ENCODE peak calls at places on chromosomes 12 and 14, in six cellular contexts. One of them, this sample, is unnamed.

GRCh38 chr12:54991992-54992377 is 7.4 kb upstream of the TESPA1 start:
- DNase-seq in stomach: no peak
- DNase-seq in A549: no peak
- DNase-seq in neuronal stem cell: no peak
- DNase-seq in right cardiac atrium: no peak
- DNase-seq in body of pancreas: no peak
- DNase-seq in this sample: no peak

GRCh38 chr14:99363616-99364290 is 91.8 kb upstream of the BCL11B start:
- DNase-seq in A549: no peak
- DNase-seq in right cardiac atrium: no peak
- DNase-seq in body of pancreas: no peak
- DNase-seq in stomach: no peak
- DNase-seq in neuronal stem cell: no peak
- DNase-seq in this sample: no peak

GRCh38 chr12:31117203-31118011 is 43.7 kb downstream of the DDX11 start:
- DNase-seq in body of pancreas: peak; percentile 65
- DNase-seq in right cardiac atrium: peak; percentile 70
- DNase-seq in A549: peak; percentile 66
- DNase-seq in neuronal stem cell: peak; percentile 59
- DNase-seq in stomach: peak; percentile 41
- DNase-seq in this sample: no peak

GRCh38 chr14:61385002-61385685 is 63.8 kb downstream of the PRKCH start:
- DNase-seq in right cardiac atrium: no peak
- DNase-seq in A549: no peak
- DNase-seq in neuronal stem cell: no peak
- DNase-seq in stomach: no peak
- DNase-seq in body of pancreas: no peak
- DNase-seq in this sample: no peak

GRCh38 chr12:86134571-86134970 is 121.6 kb downstream of the MGAT4C start:
- DNase-seq in stomach: no peak
- DNase-seq in body of pancreas: no peak
- DNase-seq in A549: peak; percentile 4
- DNase-seq in neuronal stem cell: no peak
- DNase-seq in right cardiac atrium: no peak
- DNase-seq in this sample: no peak

GRCh38 chr14:84323963-84324362 is 1206.0 kb upstream of the FLRT2 start:
- DNase-seq in body of pancreas: no peak
- DNase-seq in A549: no peak
- DNase-seq in right cardiac atrium: no peak
- DNase-seq in stomach: no peak
- DNase-seq in neuronal stem cell: no peak
- DNase-seq in this sample: no peak

GRCh38 chr12:50913224-50913623 is 39.1 kb upstream of the HIGD1C start:
- DNase-seq in stomach: no peak
- DNase-seq in neuronal stem cell: no peak
- DNase-seq in body of pancreas: no peak
- DNase-seq in right cardiac atrium: no peak
- DNase-seq in A549: no peak
- DNase-seq in this sample: no peak

GRCh38 chr12:67969134-67969782 is 20.0 kb upstream of the IFNG-AS1 start:
- DNase-seq in neuronal stem cell: no peak
- DNase-seq in A549: no peak
- DNase-seq in stomach: no peak
- DNase-seq in right cardiac atrium: no peak
- DNase-seq in body of pancreas: no peak
- DNase-seq in this sample: no peak

GRCh38 chr14:100426331-100426730 is 103.2 kb downstream of the SLC25A47 start:
- DNase-seq in stomach: no peak
- DNase-seq in right cardiac atrium: no peak
- DNase-seq in A549: no peak
- DNase-seq in body of pancreas: no peak
- DNase-seq in neuronal stem cell: no peak
- DNase-seq in this sample: no peak

GRCh38 chr12:68352067-68352466 is 19.9 kb upstream of the MDM1 start:
- DNase-seq in body of pancreas: no peak
- DNase-seq in neuronal stem cell: no peak
- DNase-seq in stomach: no peak
- DNase-seq in A549: peak; percentile 35
- DNase-seq in right cardiac atrium: no peak
- DNase-seq in this sample: no peak

GRCh38 chr12:90627180-90627896 is 327.6 kb downstream of the CCER1 start:
- DNase-seq in stomach: no peak
- DNase-seq in A549: no peak
- DNase-seq in neuronal stem cell: no peak
- DNase-seq in right cardiac atrium: no peak
- DNase-seq in body of pancreas: no peak
- DNase-seq in this sample: no peak

GRCh38 chr12:104604995-104605675 is 148.4 kb downstream of the CHST11 start:
- DNase-seq in right cardiac atrium: peak; percentile 73
- DNase-seq in body of pancreas: no peak
- DNase-seq in neuronal stem cell: no peak
- DNase-seq in stomach: no peak
- DNase-seq in A549: no peak
- DNase-seq in this sample: no peak

GRCh38 chr14:52446355-52446754 is 106.0 kb downstream of the TXNDC16 start:
- DNase-seq in A549: no peak
- DNase-seq in stomach: peak; percentile 52
- DNase-seq in neuronal stem cell: no peak
- DNase-seq in right cardiac atrium: peak; percentile 6
- DNase-seq in body of pancreas: no peak
- DNase-seq in this sample: no peak

GRCh38 chr14:54805080-54805479 is 97.5 kb downstream of the GCH1 start:
- DNase-seq in A549: no peak
- DNase-seq in body of pancreas: no peak
- DNase-seq in neuronal stem cell: no peak
- DNase-seq in stomach: no peak
- DNase-seq in right cardiac atrium: no peak
- DNase-seq in this sample: no peak

GRCh38 chr14:43145361-43145760 is 1361.7 kb downstream of the FSCB start:
- DNase-seq in stomach: no peak
- DNase-seq in right cardiac atrium: no peak
- DNase-seq in A549: no peak
- DNase-seq in body of pancreas: no peak
- DNase-seq in neuronal stem cell: no peak
- DNase-seq in this sample: no peak

GRCh38 chr12:89690925-89691324 is 17.7 kb downstream of the ATP2B1 start:
- DNase-seq in body of pancreas: no peak
- DNase-seq in neuronal stem cell: no peak
- DNase-seq in A549: no peak
- DNase-seq in right cardiac atrium: no peak
- DNase-seq in stomach: no peak
- DNase-seq in this sample: no peak

GRCh38 chr12:115895247-115895646 is 382.2 kb downstream of the MED13L start:
- DNase-seq in stomach: no peak
- DNase-seq in A549: peak; percentile 37
- DNase-seq in neuronal stem cell: no peak
- DNase-seq in right cardiac atrium: no peak
- DNase-seq in body of pancreas: no peak
- DNase-seq in this sample: no peak

GRCh38 chr14:69574954-69575295 is 254 bp upstream of the CCDC177 start:
- DNase-seq in A549: no peak
- DNase-seq in stomach: no peak
- DNase-seq in right cardiac atrium: no peak
- DNase-seq in body of pancreas: no peak
- DNase-seq in neuronal stem cell: no peak
- DNase-seq in this sample: no peak
- H3K4me3 ChIP-seq in A549: no peak overlapping the region
- H3K4me3 ChIP-seq in stomach: peak overlapping the region; percentile 37
- H3K4me3 ChIP-seq in right cardiac atrium: no peak overlapping the region
- H3K4me3 ChIP-seq in body of pancreas: no peak overlapping the region
- H3K4me3 ChIP-seq in neuronal stem cell: peak overlapping the region; percentile 80
- H3K4me3 ChIP-seq in this sample: no peak overlapping the region

GRCh38 chr14:90649096-90649495 is 167.1 kb downstream of the TTC7B start:
- DNase-seq in A549: no peak
- DNase-seq in stomach: no peak
- DNase-seq in body of pancreas: no peak
- DNase-seq in neuronal stem cell: no peak
- DNase-seq in right cardiac atrium: no peak
- DNase-seq in this sample: no peak

GRCh38 chr14:90652626-90653025 is 163.6 kb downstream of the TTC7B start:
- DNase-seq in neuronal stem cell: no peak
- DNase-seq in right cardiac atrium: no peak
- DNase-seq in stomach: no peak
- DNase-seq in body of pancreas: no peak
- DNase-seq in A549: no peak
- DNase-seq in this sample: no peak

GRCh38 chr14:90649557-90650135 is 166.6 kb downstream of the TTC7B start:
- DNase-seq in stomach: no peak
- DNase-seq in A549: no peak
- DNase-seq in body of pancreas: no peak
- DNase-seq in neuronal stem cell: no peak
- DNase-seq in right cardiac atrium: no peak
- DNase-seq in this sample: no peak

GRCh38 chr14:90651976-90652560 is 164.2 kb downstream of the TTC7B start:
- DNase-seq in A549: no peak
- DNase-seq in right cardiac atrium: no peak
- DNase-seq in neuronal stem cell: no peak
- DNase-seq in body of pancreas: no peak
- DNase-seq in stomach: no peak
- DNase-seq in this sample: no peak

GRCh38 chr14:90651405-90651804 is 164.8 kb downstream of the TTC7B start:
- DNase-seq in right cardiac atrium: no peak
- DNase-seq in stomach: no peak
- DNase-seq in body of pancreas: no peak
- DNase-seq in neuronal stem cell: no peak
- DNase-seq in A549: no peak
- DNase-seq in this sample: no peak
- H3K27ac ChIP-seq in right cardiac atrium: no peak overlapping the region
- H3K27ac ChIP-seq in stomach: no peak overlapping the region
- H3K27ac ChIP-seq in body of pancreas: no peak overlapping the region
- H3K27ac ChIP-seq in neuronal stem cell: no peak overlapping the region
- H3K27ac ChIP-seq in A549: no peak overlapping the region
- H3K27ac ChIP-seq in this sample: no peak overlapping the region

GRCh38 chr12:11762723-11763326 is 113.4 kb downstream of the ETV6 start:
- DNase-seq in A549: no peak
- DNase-seq in right cardiac atrium: no peak
- DNase-seq in neuronal stem cell: no peak
- DNase-seq in body of pancreas: no peak
- DNase-seq in stomach: no peak
- DNase-seq in this sample: no peak
- H3K4me1 ChIP-seq in A549: no peaks in the 10 kb centered on the region
- H3K4me1 ChIP-seq in right cardiac atrium: peaks cover 18% of the 10 kb centered on the region
- H3K4me1 ChIP-seq in neuronal stem cell: peaks cover 15% of the 10 kb centered on the region
- H3K4me1 ChIP-seq in body of pancreas: peaks cover 47% of the 10 kb centered on the region
- H3K4me1 ChIP-seq in stomach: peaks cover 81% of the 10 kb centered on the region
- H3K4me1 ChIP-seq in this sample: peaks cover 4% of the 10 kb centered on the region

GRCh38 chr14:73457935-73458218 is 469 bp downstream of the NUMB start:
- DNase-seq in right cardiac atrium: no peak
- DNase-seq in A549: no peak
- DNase-seq in body of pancreas: no peak
- DNase-seq in neuronal stem cell: no peak
- DNase-seq in stomach: peak; percentile 45
- DNase-seq in this sample: no peak

GRCh38 chr14:73458219-73458976 is at the start of gene NUMB:
- DNase-seq in right cardiac atrium: peak; percentile 98
- DNase-seq in neuronal stem cell: peak; percentile 100
- DNase-seq in stomach: peak; percentile 98
- DNase-seq in A549: peak; percentile 100
- DNase-seq in body of pancreas: peak; percentile 98
- DNase-seq in this sample: peak; percentile 100

GRCh38 chr14:73457050-73457934 is 1.1 kb downstream of the NUMB start:
- DNase-seq in A549: peak; percentile 47
- DNase-seq in neuronal stem cell: peak; percentile 40
- DNase-seq in body of pancreas: no peak
- DNase-seq in right cardiac atrium: peak; percentile 68
- DNase-seq in stomach: peak; percentile 45
- DNase-seq in this sample: no peak

GRCh38 chr14:73452341-73453191 is 5.8 kb downstream of the NUMB start:
- DNase-seq in neuronal stem cell: no peak
- DNase-seq in A549: peak; percentile 31
- DNase-seq in body of pancreas: no peak
- DNase-seq in stomach: no peak
- DNase-seq in right cardiac atrium: no peak
- DNase-seq in this sample: no peak

GRCh38 chr14:73455294-73455693 is 3.1 kb downstream of the NUMB start:
- DNase-seq in right cardiac atrium: no peak
- DNase-seq in body of pancreas: no peak
- DNase-seq in stomach: no peak
- DNase-seq in neuronal stem cell: no peak
- DNase-seq in A549: no peak
- DNase-seq in this sample: no peak
- H3K4me3 ChIP-seq in right cardiac atrium: no peak overlapping the region
- H3K4me3 ChIP-seq in body of pancreas: no peak overlapping the region
- H3K4me3 ChIP-seq in stomach: no peak overlapping the region
- H3K4me3 ChIP-seq in neuronal stem cell: no peak overlapping the region
- H3K4me3 ChIP-seq in A549: peak overlapping the region; percentile 89
- H3K4me3 ChIP-seq in this sample: no peak overlapping the region

GRCh38 chr12:132955094-132955932 is 793 bp downstream of the ZNF605 start:
- DNase-seq in right cardiac atrium: peak; percentile 78
- DNase-seq in neuronal stem cell: peak; percentile 33
- DNase-seq in body of pancreas: peak; percentile 30
- DNase-seq in stomach: peak; percentile 28
- DNase-seq in A549: peak; percentile 65
- DNase-seq in this sample: no peak
- H3K27ac ChIP-seq in right cardiac atrium: peak overlapping the region; percentile 95
- H3K27ac ChIP-seq in neuronal stem cell: peak overlapping the region; percentile 60
- H3K27ac ChIP-seq in body of pancreas: peak overlapping the region; percentile 86
- H3K27ac ChIP-seq in stomach: peak overlapping the region; percentile 86
- H3K27ac ChIP-seq in A549: peak overlapping the region; percentile 99
- H3K27ac ChIP-seq in this sample: no peak overlapping the region

DNA sequence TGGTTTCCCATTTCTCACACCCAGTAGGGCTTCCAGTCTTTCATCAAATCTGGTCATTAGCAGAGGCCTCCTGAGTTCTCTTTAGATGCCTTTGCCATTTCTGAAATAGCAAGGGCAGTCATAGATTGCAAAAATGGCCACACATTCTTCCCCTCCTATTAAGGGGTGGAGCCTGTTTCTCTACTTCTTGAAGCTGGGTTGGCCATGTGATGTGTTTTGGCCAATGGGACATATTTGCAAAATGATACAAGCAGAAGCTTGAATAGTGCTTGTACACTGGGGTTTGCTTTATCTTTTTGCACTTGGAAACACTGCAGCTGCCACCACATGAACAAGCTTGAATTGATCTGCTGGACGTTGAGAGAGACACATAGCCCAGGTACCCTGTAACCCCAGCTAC is 109.3 kb downstream of the VRK1 start:
- DNase-seq in neuronal stem cell: no peak
- DNase-seq in A549: no peak
- DNase-seq in body of pancreas: no peak
- DNase-seq in stomach: no peak
- DNase-seq in right cardiac atrium: no peak
- DNase-seq in this sample: no peak
- H3K4me1 ChIP-seq in neuronal stem cell: peaks cover 3% of the 10 kb centered on the region
- H3K4me1 ChIP-seq in A549: peaks cover 7% of the 10 kb centered on the region
- H3K4me1 ChIP-seq in body of pancreas: no peaks in the 10 kb centered on the region
- H3K4me1 ChIP-seq in stomach: no peaks in the 10 kb centered on the region
- H3K4me1 ChIP-seq in right cardiac atrium: peaks cover 2% of the 10 kb centered on the region
- H3K4me1 ChIP-seq in this sample: peaks cover 2% of the 10 kb centered on the region